ENCODE peak calls at places on chromosomes 3 and 15, in six cellular contexts. One of them, this sample, is unnamed. For H3K27me3, the result is how much of the 10 kb centered on the place peaks cover.

GRCh38 chr15:34886134-34886533 is 83.4 kb downstream of the AQR start:
- DNase-seq in CD4-positive, alpha-beta T cell: no peak
- DNase-seq in body of pancreas: no peak
- DNase-seq in IMR-90: peak
- DNase-seq in right cardiac atrium: no peak
- DNase-seq in tibial artery: no peak
- DNase-seq in this sample: no peak

GRCh38 chr15:72230197-72231065 is 559 bp downstream of the PKM start:
- DNase-seq in CD4-positive, alpha-beta T cell: peak
- DNase-seq in body of pancreas: peak
- DNase-seq in IMR-90: peak
- DNase-seq in right cardiac atrium: peak
- DNase-seq in tibial artery: peak
- DNase-seq in this sample: no peak

GRCh38 chr3:64353256-64353655 is 128.0 kb upstream of the PRICKLE2 start:
- DNase-seq in CD4-positive, alpha-beta T cell: no peak
- DNase-seq in body of pancreas: no peak
- DNase-seq in IMR-90: peak
- DNase-seq in right cardiac atrium: no peak
- DNase-seq in tibial artery: no peak
- DNase-seq in this sample: no peak

GRCh38 chr15:41465822-41466421 is 27.8 kb upstream of the ITPKA start:
- DNase-seq in CD4-positive, alpha-beta T cell: no peak
- DNase-seq in body of pancreas: no peak
- DNase-seq in IMR-90: peak
- DNase-seq in right cardiac atrium: no peak
- DNase-seq in tibial artery: no peak
- DNase-seq in this sample: no peak

GRCh38 chr3:95319921-95320494 is 1257.1 kb downstream of the NSUN3 start:
- DNase-seq in CD4-positive, alpha-beta T cell: no peak
- DNase-seq in body of pancreas: no peak
- DNase-seq in IMR-90: no peak
- DNase-seq in right cardiac atrium: no peak
- DNase-seq in tibial artery: no peak
- DNase-seq in this sample: no peak

GRCh38 chr15:41501961-41502786 is 8.5 kb downstream of the ITPKA start:
- DNase-seq in CD4-positive, alpha-beta T cell: no peak
- DNase-seq in body of pancreas: no peak
- DNase-seq in IMR-90: no peak
- DNase-seq in right cardiac atrium: no peak
- DNase-seq in tibial artery: no peak
- DNase-seq in this sample: no peak

GRCh38 chr15:49847436-49847835 is 226.6 kb downstream of the DTWD1 start:
- DNase-seq in CD4-positive, alpha-beta T cell: no peak
- DNase-seq in body of pancreas: no peak
- DNase-seq in IMR-90: no peak
- DNase-seq in right cardiac atrium: no peak
- DNase-seq in tibial artery: no peak
- DNase-seq in this sample: no peak

GRCh38 chr3:48402907-48403306 is 27.0 kb downstream of the PLXNB1 start:
- DNase-seq in CD4-positive, alpha-beta T cell: no peak
- DNase-seq in body of pancreas: no peak
- DNase-seq in IMR-90: no peak
- DNase-seq in right cardiac atrium: no peak
- DNase-seq in tibial artery: no peak
- DNase-seq in this sample: no peak

GRCh38 chr3:168539909-168540308 is 444.2 kb upstream of the GOLIM4 start:
- DNase-seq in CD4-positive, alpha-beta T cell: no peak
- DNase-seq in body of pancreas: no peak
- DNase-seq in IMR-90: peak
- DNase-seq in right cardiac atrium: no peak
- DNase-seq in tibial artery: no peak
- DNase-seq in this sample: no peak

GRCh38 chr15:74885461-74885860 is 4.4 kb upstream of the MPI start:
- DNase-seq in CD4-positive, alpha-beta T cell: no peak
- DNase-seq in body of pancreas: no peak
- DNase-seq in IMR-90: no peak
- DNase-seq in right cardiac atrium: no peak
- DNase-seq in tibial artery: no peak
- DNase-seq in this sample: no peak

GRCh38 chr15:51672100-51672731 is 9.1 kb upstream of the SCG3 start:
- DNase-seq in CD4-positive, alpha-beta T cell: no peak
- DNase-seq in body of pancreas: no peak
- DNase-seq in IMR-90: no peak
- DNase-seq in right cardiac atrium: no peak
- DNase-seq in tibial artery: no peak
- DNase-seq in this sample: no peak

GRCh38 chr15:66613743-66614142 is 47.9 kb upstream of the LCTL start:
- DNase-seq in CD4-positive, alpha-beta T cell: no peak
- DNase-seq in body of pancreas: no peak
- DNase-seq in IMR-90: no peak
- DNase-seq in right cardiac atrium: no peak
- DNase-seq in tibial artery: no peak
- DNase-seq in this sample: no peak

GRCh38 chr3:133833267-133833666 is 27.7 kb downstream of the SRPRB start:
- DNase-seq in CD4-positive, alpha-beta T cell: no peak
- DNase-seq in body of pancreas: no peak
- DNase-seq in IMR-90: no peak
- DNase-seq in right cardiac atrium: no peak
- DNase-seq in tibial artery: no peak
- DNase-seq in this sample: no peak

GRCh38 chr3:186082150-186082549 is 26.7 kb downstream of the ETV5 start:
- DNase-seq in CD4-positive, alpha-beta T cell: no peak
- DNase-seq in body of pancreas: no peak
- DNase-seq in IMR-90: no peak
- DNase-seq in right cardiac atrium: no peak
- DNase-seq in tibial artery: no peak
- DNase-seq in this sample: no peak

GRCh38 chr15:38714309-38715072 is 149.9 kb upstream of the RASGRP1 start:
- DNase-seq in CD4-positive, alpha-beta T cell: no peak
- DNase-seq in body of pancreas: no peak
- DNase-seq in IMR-90: peak
- DNase-seq in right cardiac atrium: no peak
- DNase-seq in tibial artery: no peak
- DNase-seq in this sample: no peak

GRCh38 chr3:188634285-188634684 is 480.3 kb downstream of the LPP start:
- DNase-seq in CD4-positive, alpha-beta T cell: no peak
- DNase-seq in body of pancreas: no peak
- DNase-seq in IMR-90: no peak
- DNase-seq in right cardiac atrium: no peak
- DNase-seq in tibial artery: no peak
- DNase-seq in this sample: no peak

GRCh38 chr3:154430014-154430413 is at the start of gene GPR149:
- DNase-seq in CD4-positive, alpha-beta T cell: no peak
- DNase-seq in body of pancreas: no peak
- DNase-seq in IMR-90: no peak
- DNase-seq in right cardiac atrium: no peak
- DNase-seq in tibial artery: no peak
- DNase-seq in this sample: no peak

GRCh38 chr3:66153961-66154923 is 66.6 kb upstream of the SLC25A26 start:
- DNase-seq in CD4-positive, alpha-beta T cell: no peak
- DNase-seq in body of pancreas: no peak
- DNase-seq in IMR-90: peak
- DNase-seq in right cardiac atrium: no peak
- DNase-seq in tibial artery: no peak
- DNase-seq in this sample: no peak

GRCh38 chr3:32238027-32238815 is at the start of gene CMTM8:
- DNase-seq in CD4-positive, alpha-beta T cell: peak
- DNase-seq in body of pancreas: peak
- DNase-seq in IMR-90: no peak
- DNase-seq in right cardiac atrium: peak
- DNase-seq in tibial artery: peak
- DNase-seq in this sample: no peak
- H3K27me3 ChIP-seq in CD4-positive, alpha-beta T cell: under half
- H3K27me3 ChIP-seq in body of pancreas: under half
- H3K27me3 ChIP-seq in IMR-90: under half
- H3K27me3 ChIP-seq in right cardiac atrium: under half
- H3K27me3 ChIP-seq in tibial artery: under half
- H3K27me3 ChIP-seq in this sample: under half

GRCh38 chr3:127419140-127419539 is 131.3 kb upstream of the PRR20G start:
- DNase-seq in CD4-positive, alpha-beta T cell: no peak
- DNase-seq in body of pancreas: no peak
- DNase-seq in IMR-90: no peak
- DNase-seq in right cardiac atrium: no peak
- DNase-seq in tibial artery: no peak
- DNase-seq in this sample: no peak
- H3K27me3 ChIP-seq in CD4-positive, alpha-beta T cell: under half
- H3K27me3 ChIP-seq in body of pancreas: under half
- H3K27me3 ChIP-seq in IMR-90: under half
- H3K27me3 ChIP-seq in right cardiac atrium: under half
- H3K27me3 ChIP-seq in tibial artery: half or more
- H3K27me3 ChIP-seq in this sample: under half

GRCh38 chr15:88794001-88794400 is 9.2 kb upstream of the ACAN start:
- DNase-seq in CD4-positive, alpha-beta T cell: no peak
- DNase-seq in body of pancreas: no peak
- DNase-seq in IMR-90: no peak
- DNase-seq in right cardiac atrium: no peak
- DNase-seq in tibial artery: no peak
- DNase-seq in this sample: no peak
- H3K27me3 ChIP-seq in CD4-positive, alpha-beta T cell: half or more
- H3K27me3 ChIP-seq in body of pancreas: under half
- H3K27me3 ChIP-seq in IMR-90: under half
- H3K27me3 ChIP-seq in right cardiac atrium: under half
- H3K27me3 ChIP-seq in tibial artery: under half
- H3K27me3 ChIP-seq in this sample: under half

GRCh38 chr15:78893538-78893937 is 20.8 kb downstream of the MORF4L1 start:
- DNase-seq in CD4-positive, alpha-beta T cell: no peak
- DNase-seq in body of pancreas: no peak
- DNase-seq in IMR-90: no peak
- DNase-seq in right cardiac atrium: no peak
- DNase-seq in tibial artery: no peak
- DNase-seq in this sample: no peak

DNA sequence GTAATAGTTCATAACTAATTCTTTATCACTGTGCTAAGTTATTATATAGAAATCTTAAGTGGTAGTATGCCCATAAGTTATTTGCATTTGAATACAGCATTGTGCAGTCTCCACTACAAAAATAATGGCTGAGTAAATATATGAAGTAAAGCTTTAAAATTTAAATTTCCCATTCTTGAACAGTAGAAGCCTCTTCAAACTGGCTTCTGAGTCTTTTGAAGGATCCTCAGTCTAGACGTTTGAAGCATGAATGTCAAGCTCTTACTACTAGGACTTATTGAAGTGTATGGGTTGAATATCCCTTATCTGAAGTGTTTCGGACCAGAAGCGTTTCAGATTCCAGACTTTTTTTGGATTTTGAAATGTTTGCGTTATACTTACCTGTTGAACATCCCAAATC is 16.3 kb downstream of the MORF4L1 start:
- DNase-seq in CD4-positive, alpha-beta T cell: no peak
- DNase-seq in body of pancreas: no peak
- DNase-seq in IMR-90: no peak
- DNase-seq in right cardiac atrium: no peak
- DNase-seq in tibial artery: no peak
- DNase-seq in this sample: no peak
- H3K27me3 ChIP-seq in CD4-positive, alpha-beta T cell: under half
- H3K27me3 ChIP-seq in body of pancreas: under half
- H3K27me3 ChIP-seq in IMR-90: under half
- H3K27me3 ChIP-seq in right cardiac atrium: under half
- H3K27me3 ChIP-seq in tibial artery: under half
- H3K27me3 ChIP-seq in this sample: under half

DNA sequence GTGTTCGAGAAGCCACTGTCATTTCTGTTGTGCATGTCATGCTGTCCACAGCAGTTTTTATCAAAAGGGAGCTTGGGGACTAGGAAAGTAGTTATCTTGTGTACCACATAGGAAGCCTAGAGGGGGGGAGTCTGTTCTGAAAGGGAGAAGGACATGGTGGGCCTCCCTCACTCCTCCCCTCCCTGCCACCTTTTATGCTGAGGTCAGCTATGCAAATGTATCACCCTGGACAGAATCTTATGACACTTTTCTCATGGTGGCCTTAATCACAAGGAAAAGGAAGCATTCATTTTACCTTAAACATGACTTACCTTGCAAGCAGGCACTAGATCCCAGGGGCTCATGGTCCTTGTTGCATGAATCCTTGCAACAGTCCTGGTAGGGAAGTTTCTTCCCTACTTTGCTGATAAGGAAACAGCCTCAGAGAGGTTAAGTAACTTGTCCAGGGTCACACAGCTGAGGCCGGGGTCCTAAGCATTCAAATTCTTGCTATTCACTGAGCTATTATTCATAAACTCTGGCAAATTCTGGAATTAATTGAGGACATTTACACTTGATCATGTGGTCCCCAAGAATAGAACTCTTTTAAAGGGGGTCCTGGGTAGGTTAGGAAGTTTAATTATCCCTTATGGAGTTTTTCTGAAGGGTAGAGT is 81.1 kb upstream of the SLC6A1 start:
- DNase-seq in CD4-positive, alpha-beta T cell: no peak
- DNase-seq in body of pancreas: no peak
- DNase-seq in IMR-90: no peak
- DNase-seq in right cardiac atrium: no peak
- DNase-seq in tibial artery: no peak
- DNase-seq in this sample: no peak
- H3K27me3 ChIP-seq in CD4-positive, alpha-beta T cell: under half
- H3K27me3 ChIP-seq in body of pancreas: under half
- H3K27me3 ChIP-seq in IMR-90: under half
- H3K27me3 ChIP-seq in right cardiac atrium: under half
- H3K27me3 ChIP-seq in tibial artery: under half
- H3K27me3 ChIP-seq in this sample: under half

This sample was measured in iPS DF 6.9.